ENCODE peak calls at places on chromosomes 13 and 19, in seven cellular contexts. P is coronary artery; X is activated T-cell treated with anti-CD3 and anti-CD28 coated beads, Interleukin-2, amount 50 U/mL, for 48 hours; J is GM03348; Y is CD4-positive, alpha-beta T cell; H is DMS153; F is NCI-H187. Q is an unnamed sample.

GRCh38 chr13:66922444-66922843 is 307.7 kb downstream of the PCDH9 start:
- DNase-seq in H (no peak), J (no peak), Y (no peak), F (no peak), X (no peak), P (no peak), Q (no peak)

GRCh38 chr13:40982772-40983171 is 36.3 kb downstream of the ELF1 start:
- DNase-seq in H (peak), Y (no peak), J (no peak), P (no peak), X (no peak), F (no peak), Q (no peak)

GRCh38 chr13:93745884-93746283 is 519.3 kb downstream of the GPC6 start:
- DNase-seq in X (no peak), Y (no peak), F (no peak), P (no peak), H (no peak), J (no peak), Q (no peak)

GRCh38 chr19:55489711-55490477 is 1.7 kb downstream of the SSC5D start:
- DNase-seq in Y (no peak), H (no peak), F (no peak), J (no peak), P (no peak), X (no peak), Q (no peak)

GRCh38 chr19:2719910-2720776 is 1.0 kb downstream of the DIRAS1 start:
- DNase-seq in Y (no peak), P (no peak), F (no peak), J (peak), X (no peak), H (no peak), Q (no peak)

GRCh38 chr13:112961457-112962369 is 7.3 kb upstream of the MCF2L start:
- DNase-seq in J (no peak), Y (no peak), P (no peak), F (no peak), X (no peak), H (no peak), Q (no peak)

GRCh38 chr19:4910594-4911273 is 1.4 kb downstream of the UHRF1 start:
- DNase-seq in F (no peak), Y (no peak), P (no peak), H (peak), X (no peak), J (peak), Q (no peak)

GRCh38 chr19:15672580-15673175 is at the start of gene CYP4F12:
- DNase-seq in F (no peak), P (peak), X (no peak), J (no peak), Y (peak), H (peak), Q (no peak)

GRCh38 chr19:32406161-32407003 is 812 bp downstream of the DPY19L3 start:
- DNase-seq in Y (no peak), J (peak), P (no peak), X (no peak), F (no peak), H (no peak), Q (no peak)

GRCh38 chr19:44580366-44580895 is 32.9 kb upstream of the IGSF23 start:
- DNase-seq in F (no peak), X (no peak), Y (no peak), J (no peak), P (no peak), H (no peak), Q (no peak)

GRCh38 chr13:78102121-78102677 is 183.6 kb upstream of the EDNRB start:
- DNase-seq in Y (no peak), J (peak), H (no peak), P (no peak), X (no peak), F (no peak), Q (no peak)

GRCh38 chr19:18610556-18611326 is 1.9 kb upstream of the TMEM59L start:
- DNase-seq in Y (no peak), F (no peak), H (no peak), J (no peak), X (no peak), P (peak), Q (no peak)

GRCh38 chr19:42306646-42307045 is 4.2 kb upstream of the PAFAH1B3 start:
- DNase-seq in F (no peak), Y (no peak), X (no peak), H (no peak), P (no peak), J (no peak), Q (no peak)

GRCh38 chr13:99985243-99985874 is 3.8 kb downstream of the ZIC2 start:
- DNase-seq in J (no peak), Y (no peak), P (no peak), F (no peak), H (no peak), X (peak), Q (no peak)

GRCh38 chr19:36054733-36055686 is at the start of gene WDR62:
- DNase-seq in X (peak), H (peak), F (peak), J (peak), P (peak), Y (peak), Q (peak)

GRCh38 chr13:101747039-101747438 is 294.6 kb downstream of the ITGBL1 start:
- DNase-seq in Y (no peak), F (no peak), P (no peak), H (no peak), X (no peak), J (no peak), Q (no peak)

GRCh38 chr13:95627590-95627989 is 16.9 kb downstream of the DZIP1 start:
- DNase-seq in X (no peak), P (no peak), J (no peak), H (no peak), F (no peak), Y (no peak), Q (no peak)

GRCh38 chr19:13002389-13002898 is 7.2 kb downstream of the NFIX start:
- DNase-seq in H (no peak), F (no peak), J (no peak), Y (no peak), P (peak), X (no peak), Q (no peak)

GRCh38 chr19:50719566-50719965 is at the start of gene SHANK1:
- DNase-seq in Y (no peak), J (peak), F (no peak), H (no peak), X (no peak), P (no peak), Q (no peak)

GRCh38 chr13:113928701-113929627 is 44.9 kb downstream of the C13orf46 start:
- DNase-seq in F (no peak), J (peak), Y (no peak), P (peak), H (no peak), X (no peak), Q (no peak)

GRCh38 chr13:27304611-27305010 is 34.0 kb downstream of the RASL11A start:
- DNase-seq in X (no peak), Y (no peak), J (no peak), P (no peak), F (no peak), H (no peak), Q (no peak)

GRCh38 chr19:47713046-47714021 is at the start of gene EHD2:
- DNase-seq in Y (peak), F (no peak), X (peak), P (peak), J (peak), H (no peak), Q (no peak)

GRCh38 chr19:12777217-12778019 is 2.1 kb upstream of the HOOK2 start:
- DNase-seq in P (peak), F (peak), H (peak), X (peak), Y (peak), J (peak), Q (peak)

GRCh38 chr19:17950310-17951150 is 16.4 kb upstream of the KCNN1 start:
- DNase-seq in H (no peak), P (no peak), J (no peak), Y (no peak), F (no peak), X (peak), Q (no peak)

GRCh38 chr19:35549174-35549788 is 3.9 kb downstream of the TMEM147 start:
- DNase-seq in J (peak), H (peak), F (no peak), P (no peak), Y (peak), X (peak), Q (no peak)

GRCh38 chr13:94595006-94595942 is 678 bp downstream of the TGDS start:
- DNase-seq in Y (no peak), X (peak), H (no peak), J (peak), P (no peak), F (peak), Q (no peak)

GRCh38 chr13:104140557-104140956 is 1074.3 kb upstream of the SLC10A2 start:
- DNase-seq in X (no peak), Y (no peak), H (peak), J (no peak), P (no peak), F (no peak), Q (peak)

GRCh38 chr19:1113278-1113985 is 9.6 kb downstream of the GPX4 start:
- DNase-seq in F (peak), X (peak), J (peak), Y (peak), P (peak), H (peak), Q (no peak)

GRCh38 chr19:6828698-6829633 is 56.5 kb downstream of the VAV1 start:
- DNase-seq in P (no peak), J (no peak), Y (no peak), H (peak), F (no peak), X (peak), Q (no peak)

GRCh38 chr19:40089462-40089861 is 1.3 kb downstream of the ZNF780A start:
- DNase-seq in H (no peak), F (no peak), X (no peak), J (no peak), P (no peak), Y (no peak), Q (no peak)

GRCh38 chr19:10871711-10872550 is 578 bp downstream of the CARM1 start:
- DNase-seq in J (peak), P (no peak), Y (peak), F (no peak), X (peak), H (no peak), Q (no peak)

GRCh38 chr19:52351512-52351911 is 15.5 kb downstream of the ZNF610 start:
- DNase-seq in Y (no peak), F (no peak), J (no peak), P (no peak), X (no peak), H (no peak), Q (no peak)

GRCh38 chr19:58544591-58545285 is 874 bp downstream of the TRIM28 start:
- DNase-seq in H (no peak), Y (peak), F (no peak), P (no peak), J (peak), X (no peak), Q (no peak)

GRCh38 chr13:51255556-51255955 is 33.4 kb downstream of the FAM124A start:
- DNase-seq in H (no peak), P (no peak), F (no peak), Y (no peak), X (no peak), J (no peak), Q (no peak)

GRCh38 chr13:42148538-42148937 is 100.1 kb downstream of the DGKH start:
- DNase-seq in Y (no peak), P (no peak), H (no peak), F (no peak), X (no peak), J (no peak), Q (no peak)

Q was measured in NCI-H2081 treated with DMSO at 0.1 percent for 48 hours.